ENCODE peak calls at places on chromosomes 4 and X, in nine cellular contexts. B is WERI-Rb-1; Q is naive thymus-derived CD8-positive, alpha-beta T cell; L is neural progenitor cell; T is left ventricle myocardium inferior; I is activated T-helper 1 cell treated with anti-CD3 and anti-CD28 coated beads, Interleukin-12 subunit alpha, Interleukin-12 subunit beta, Interleukin-2, Interleukin-4 antibody, amounts not matched to agents 30 ng/mL and 10 ng/mL and 1 ng/mL, durations not matched to agents 14 hours and 24 hours and 36 hours; Y is cardiac muscle cell; G is GDM1; J is activated naive CD8-positive, alpha-beta T cell treated with anti-CD3 and anti-CD28 coated beads, Interleukin-2, amount 50 U/mL, for 16 hours. F is an unnamed sample.

GRCh38 chrX:70434352-70434866 is 10.2 kb upstream of the DLG3 start:
- DNase-seq in B (peak), Q (no peak), L (peak), T (peak), I (peak), Y (peak), G (no peak), J (peak), F (peak)

GRCh38 chr4:26426892-26427291 is 63.4 kb downstream of the CCKAR start:
- DNase-seq in B (no peak), Q (no peak), L (no peak), T (no peak), I (no peak), Y (no peak), G (no peak), J (no peak), F (no peak)

GRCh38 chr4:8836664-8837171 is 34.9 kb downstream of the HMX1 start:
- DNase-seq in B (peak), Q (peak), L (no peak), T (no peak), I (no peak), Y (no peak), G (no peak), J (no peak), F (peak)

GRCh38 chr4:1196421-1197183 is 24.2 kb upstream of the SPON2 start:
- DNase-seq in B (no peak), Q (no peak), L (no peak), T (no peak), I (no peak), Y (no peak), G (no peak), J (no peak), F (peak)

GRCh38 chrX:111896148-111896547 is 20.2 kb downstream of the TRPC5OS start:
- DNase-seq in B (no peak), Q (no peak), L (no peak), T (no peak), I (no peak), Y (no peak), G (no peak), J (no peak), F (no peak)

GRCh38 chr4:101356928-101357327 is 9.6 kb upstream of the PPP3CA start:
- DNase-seq in B (no peak), Q (no peak), L (no peak), T (no peak), I (no peak), Y (no peak), G (no peak), J (no peak), F (no peak)

GRCh38 chrX:16671005-16671404 is 21.0 kb downstream of the S100G start:
- DNase-seq in B (no peak), Q (peak), L (peak), T (no peak), I (no peak), Y (peak), G (peak), J (no peak), F (peak)

GRCh38 chr4:173370130-173370476 is 651 bp upstream of the SAP30 start:
- DNase-seq in B (peak), Q (no peak), L (no peak), T (peak), I (peak), Y (no peak), G (no peak), J (peak), F (no peak)

GRCh38 chr4:6526696-6527095 is 48.3 kb upstream of the MAN2B2 start:
- DNase-seq in B (no peak), Q (no peak), L (no peak), T (no peak), I (no peak), Y (no peak), G (no peak), J (no peak), F (peak)

GRCh38 chr4:155007660-155008176 is 200.7 kb upstream of the NPY2R start:
- DNase-seq in B (no peak), Q (no peak), L (no peak), T (no peak), I (no peak), Y (no peak), G (no peak), J (no peak), F (no peak)

GRCh38 chrX:76428243-76429130 is 977 bp downstream of the MAGEE1 start:
- DNase-seq in B (peak), Q (peak), L (peak), T (no peak), I (peak), Y (no peak), G (no peak), J (no peak), F (peak)

GRCh38 chrX:112147206-112147605 is 64.6 kb upstream of the TRPC5 start:
- DNase-seq in B (peak), Q (no peak), L (peak), T (no peak), I (no peak), Y (peak), G (no peak), J (no peak), F (peak)

GRCh38 chrX:130060122-130061069 is 49.9 kb downstream of the ELF4 start:
- DNase-seq in B (peak), Q (peak), L (peak), T (peak), I (peak), Y (peak), G (peak), J (peak), F (peak)

GRCh38 chr4:187814737-187815465 is 180.7 kb upstream of the ZFP42 start:
- DNase-seq in B (no peak), Q (no peak), L (no peak), T (no peak), I (no peak), Y (no peak), G (no peak), J (no peak), F (no peak)